ENCODE peak calls at places on chromosomes 4 and X, in six cellular contexts. One of them, this sample, is unnamed.

GRCh38 chr4:51843309-51844156 is 580 bp downstream of the DCUN1D4 start:
- DNase-seq in RWPE1: peak
- DNase-seq in BJ: no peak
- DNase-seq in IMR-90: peak
- DNase-seq in heart left ventricle: peak
- DNase-seq in lower leg skin: peak
- DNase-seq in this sample: peak

GRCh38 chr4:931194-931959 is 739 bp downstream of the GAK start:
- DNase-seq in RWPE1: peak
- DNase-seq in BJ: no peak
- DNase-seq in IMR-90: peak
- DNase-seq in heart left ventricle: no peak
- DNase-seq in lower leg skin: peak
- DNase-seq in this sample: peak

GRCh38 chr4:61086979-61087378 is 113.1 kb upstream of the ADGRL3 start:
- DNase-seq in RWPE1: no peak
- DNase-seq in BJ: no peak
- DNase-seq in IMR-90: no peak
- DNase-seq in heart left ventricle: no peak
- DNase-seq in lower leg skin: no peak
- DNase-seq in this sample: no peak

GRCh38 chr4:188781655-188782054 is 642.4 kb downstream of the TRIML1 start:
- DNase-seq in RWPE1: peak
- DNase-seq in BJ: no peak
- DNase-seq in IMR-90: peak
- DNase-seq in heart left ventricle: no peak
- DNase-seq in lower leg skin: no peak
- DNase-seq in this sample: peak

GRCh38 chr4:54233697-54234496 is 4.8 kb downstream of the PDGFRA start:
- DNase-seq in RWPE1: peak
- DNase-seq in BJ: no peak
- DNase-seq in IMR-90: peak
- DNase-seq in heart left ventricle: peak
- DNase-seq in lower leg skin: peak
- DNase-seq in this sample: peak

GRCh38 chr4:38639245-38639644 is 24.8 kb upstream of the KLF3 start:
- DNase-seq in RWPE1: no peak
- DNase-seq in BJ: no peak
- DNase-seq in IMR-90: no peak
- DNase-seq in heart left ventricle: no peak
- DNase-seq in lower leg skin: no peak
- DNase-seq in this sample: no peak

GRCh38 chrX:68898661-68899060 is 69.8 kb downstream of the EFNB1 start:
- DNase-seq in RWPE1: no peak
- DNase-seq in BJ: no peak
- DNase-seq in IMR-90: no peak
- DNase-seq in heart left ventricle: no peak
- DNase-seq in lower leg skin: no peak
- DNase-seq in this sample: no peak

GRCh38 chr4:74793757-74794340 is 474 bp downstream of the BTC start:
- DNase-seq in RWPE1: peak
- DNase-seq in BJ: no peak
- DNase-seq in IMR-90: no peak
- DNase-seq in heart left ventricle: peak
- DNase-seq in lower leg skin: peak
- DNase-seq in this sample: peak

GRCh38 chr4:76956961-76957738 is 7.6 kb downstream of the SEPTIN11 start:
- DNase-seq in RWPE1: no peak
- DNase-seq in BJ: no peak
- DNase-seq in IMR-90: no peak
- DNase-seq in heart left ventricle: peak
- DNase-seq in lower leg skin: no peak
- DNase-seq in this sample: no peak

GRCh38 chr4:64617813-64618212 is 208.6 kb upstream of the TECRL start:
- DNase-seq in RWPE1: peak
- DNase-seq in BJ: no peak
- DNase-seq in IMR-90: no peak
- DNase-seq in heart left ventricle: no peak
- DNase-seq in lower leg skin: no peak
- DNase-seq in this sample: peak

GRCh38 chrX:154548028-154548316 is 552 bp downstream of the IKBKG start:
- DNase-seq in RWPE1: no peak
- DNase-seq in BJ: no peak
- DNase-seq in IMR-90: peak
- DNase-seq in heart left ventricle: no peak
- DNase-seq in lower leg skin: no peak
- DNase-seq in this sample: peak

GRCh38 chr4:21815651-21816050 is 132.9 kb downstream of the KCNIP4 start:
- DNase-seq in RWPE1: no peak
- DNase-seq in BJ: no peak
- DNase-seq in IMR-90: no peak
- DNase-seq in heart left ventricle: no peak
- DNase-seq in lower leg skin: no peak
- DNase-seq in this sample: no peak

GRCh38 chrX:39261446-39262147 is 460.3 kb downstream of the MID1IP1 start:
- DNase-seq in RWPE1: peak
- DNase-seq in BJ: no peak
- DNase-seq in IMR-90: no peak
- DNase-seq in heart left ventricle: no peak
- DNase-seq in lower leg skin: no peak
- DNase-seq in this sample: peak

GRCh38 chr4:161540265-161540664 is 623.5 kb downstream of the FSTL5 start:
- DNase-seq in RWPE1: no peak
- DNase-seq in BJ: no peak
- DNase-seq in IMR-90: no peak
- DNase-seq in heart left ventricle: no peak
- DNase-seq in lower leg skin: no peak
- DNase-seq in this sample: no peak

GRCh38 chr4:149063007-149063406 is 620.8 kb upstream of the NR3C2 start:
- DNase-seq in RWPE1: no peak
- DNase-seq in BJ: no peak
- DNase-seq in IMR-90: no peak
- DNase-seq in heart left ventricle: no peak
- DNase-seq in lower leg skin: no peak
- DNase-seq in this sample: no peak

GRCh38 chrX:57528670-57529255 is 63.0 kb upstream of the ZXDB start:
- DNase-seq in RWPE1: no peak
- DNase-seq in BJ: no peak
- DNase-seq in IMR-90: peak
- DNase-seq in heart left ventricle: no peak
- DNase-seq in lower leg skin: no peak
- DNase-seq in this sample: peak
- TF ChIP-seq CTCF in RWPE1: peak
- TF ChIP-seq CTCF in BJ: peak
- TF ChIP-seq CTCF in IMR-90: peak
- TF ChIP-seq CTCF in heart left ventricle: no peak
- TF ChIP-seq CTCF in lower leg skin: no peak
- TF ChIP-seq CTCF in this sample: peak

GRCh38 chrX:16665089-16665488 is 15.1 kb downstream of the S100G start:
- DNase-seq in RWPE1: no peak
- DNase-seq in BJ: no peak
- DNase-seq in IMR-90: peak
- DNase-seq in heart left ventricle: no peak
- DNase-seq in lower leg skin: no peak
- DNase-seq in this sample: peak

GRCh38 chrX:16666541-16666940 is 16.6 kb downstream of the S100G start:
- DNase-seq in RWPE1: no peak
- DNase-seq in BJ: no peak
- DNase-seq in IMR-90: peak
- DNase-seq in heart left ventricle: no peak
- DNase-seq in lower leg skin: no peak
- DNase-seq in this sample: no peak

DNA sequence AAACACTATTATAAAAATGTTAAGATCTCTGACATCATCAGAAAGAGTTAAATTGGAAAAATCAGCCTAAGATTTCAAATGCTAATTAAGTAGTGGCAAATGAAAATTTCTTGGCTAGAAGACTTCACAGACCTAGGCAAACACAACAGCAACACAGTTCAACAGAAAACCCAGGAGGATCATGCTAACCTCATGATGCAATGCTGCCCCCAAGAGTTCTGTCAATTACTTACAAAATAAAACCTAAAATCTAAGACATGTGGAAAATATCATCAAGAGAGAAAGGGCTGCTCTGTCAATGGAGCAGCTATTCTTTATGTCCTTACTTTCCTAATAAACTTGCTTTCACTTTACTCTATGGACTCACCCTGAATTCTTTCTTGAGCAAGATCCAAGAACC is 21.0 kb downstream of the S100G start:
- DNase-seq in RWPE1: peak
- DNase-seq in BJ: no peak
- DNase-seq in IMR-90: peak
- DNase-seq in heart left ventricle: no peak
- DNase-seq in lower leg skin: no peak
- DNase-seq in this sample: peak
- TF ChIP-seq CTCF in RWPE1: peak
- TF ChIP-seq CTCF in BJ: peak
- TF ChIP-seq CTCF in IMR-90: peak
- TF ChIP-seq CTCF in heart left ventricle: no peak
- TF ChIP-seq CTCF in lower leg skin: no peak
- TF ChIP-seq CTCF in this sample: peak

GRCh38 chr4:3766207-3766790 is at the start of gene ADRA2C:
- DNase-seq in RWPE1: no peak
- DNase-seq in BJ: no peak
- DNase-seq in IMR-90: no peak
- DNase-seq in heart left ventricle: no peak
- DNase-seq in lower leg skin: no peak
- DNase-seq in this sample: peak

GRCh38 chr4:3765271-3766206 is 646 bp upstream of the ADRA2C start:
- DNase-seq in RWPE1: peak
- DNase-seq in BJ: no peak
- DNase-seq in IMR-90: peak
- DNase-seq in heart left ventricle: no peak
- DNase-seq in lower leg skin: no peak
- DNase-seq in this sample: peak

GRCh38 chr4:3768842-3769641 is 2.9 kb downstream of the ADRA2C start:
- DNase-seq in RWPE1: no peak
- DNase-seq in BJ: no peak
- DNase-seq in IMR-90: no peak
- DNase-seq in heart left ventricle: no peak
- DNase-seq in lower leg skin: no peak
- DNase-seq in this sample: no peak

GRCh38 chr4:3767569-3768288 is 1.5 kb downstream of the ADRA2C start:
- DNase-seq in RWPE1: no peak
- DNase-seq in BJ: no peak
- DNase-seq in IMR-90: no peak
- DNase-seq in heart left ventricle: no peak
- DNase-seq in lower leg skin: no peak
- DNase-seq in this sample: peak

GRCh38 chr4:3766791-3767561 is 791 bp downstream of the ADRA2C start:
- DNase-seq in RWPE1: no peak
- DNase-seq in BJ: no peak
- DNase-seq in IMR-90: no peak
- DNase-seq in heart left ventricle: no peak
- DNase-seq in lower leg skin: no peak
- DNase-seq in this sample: peak
- TF ChIP-seq CTCF in RWPE1: no peak
- TF ChIP-seq CTCF in BJ: no peak
- TF ChIP-seq CTCF in IMR-90: no peak
- TF ChIP-seq CTCF in heart left ventricle: no peak
- TF ChIP-seq CTCF in lower leg skin: no peak
- TF ChIP-seq CTCF in this sample: no peak

DNA sequence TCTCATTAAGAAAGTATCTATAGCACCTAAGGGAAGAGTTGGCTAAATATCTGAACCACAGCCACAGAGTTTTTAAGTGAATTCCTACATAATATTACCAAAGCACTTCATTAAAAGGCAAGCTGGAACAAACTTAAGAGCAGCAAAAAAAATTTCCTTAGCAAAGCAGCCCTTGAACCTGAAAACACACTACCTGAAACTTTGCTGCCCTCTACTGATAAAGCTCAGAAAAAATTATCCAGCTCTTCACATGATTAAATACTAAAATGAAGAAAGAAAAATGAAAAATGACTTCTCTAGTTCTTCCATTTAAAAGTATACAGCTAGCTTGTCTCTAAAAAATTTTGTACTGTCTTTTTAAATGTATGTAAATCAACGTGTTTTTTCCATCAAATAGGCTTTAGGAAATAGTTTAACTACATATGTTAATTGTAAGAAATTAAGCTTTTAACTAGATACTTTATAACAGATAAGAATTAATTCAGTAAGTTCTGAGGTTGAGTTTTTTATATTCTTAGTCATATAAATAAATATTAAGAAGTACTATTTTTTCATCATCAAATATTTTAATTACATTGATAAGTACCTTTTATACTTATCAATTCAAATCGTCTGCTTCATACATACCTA is 156.1 kb downstream of the STPG2 start:
- DNase-seq in RWPE1: peak
- DNase-seq in BJ: no peak
- DNase-seq in IMR-90: no peak
- DNase-seq in heart left ventricle: no peak
- DNase-seq in lower leg skin: no peak
- DNase-seq in this sample: peak
- TF ChIP-seq CTCF in RWPE1: peak
- TF ChIP-seq CTCF in BJ: no peak
- TF ChIP-seq CTCF in IMR-90: peak
- TF ChIP-seq CTCF in heart left ventricle: no peak
- TF ChIP-seq CTCF in lower leg skin: no peak
- TF ChIP-seq CTCF in this sample: peak